ENCODE peak calls at places on chromosomes 4 and X, in seven cellular contexts. A, B, Z, R, F, D and L are unnamed samples. For H3K4me1, the result is how much of the 10 kb centered on the place peaks cover.

GRCh38 chr4:153781717-153782416 is 7.0 kb downstream of the SFRP2 start:
- DNase-seq in B (peak), Z (peak), F (no peak), D (no peak), R (no peak), A (no peak), L (no peak)

GRCh38 chr4:169159614-169160013 is 111.1 kb downstream of the SH3RF1 start:
- DNase-seq in F (no peak), B (peak), Z (peak), R (no peak), D (no peak), A (no peak), L (no peak)

GRCh38 chr4:16914208-16914607 is 15.8 kb upstream of the LDB2 start:
- DNase-seq in B (peak), R (no peak), D (no peak), Z (peak), F (no peak), A (no peak), L (no peak)

GRCh38 chr4:5899881-5900280 is 7.0 kb upstream of the CRMP1 start:
- DNase-seq in R (no peak), D (no peak), B (no peak), Z (no peak), F (peak), A (no peak), L (no peak)

GRCh38 chr4:89838005-89838404 is 1.0 kb upstream of the SNCA start:
- DNase-seq in D (no peak), A (no peak), F (no peak), B (peak), R (no peak), Z (no peak), L (no peak)

GRCh38 chr4:188680667-188681063 is 541.4 kb downstream of the TRIML1 start:
- DNase-seq in D (no peak), Z (no peak), F (no peak), B (no peak), R (no peak), A (no peak), L (no peak)

GRCh38 chr4:86961605-86962295 is 26.9 kb downstream of the AFF1 start:
- DNase-seq in B (peak), D (no peak), A (no peak), F (no peak), R (peak), Z (peak), L (no peak)

GRCh38 chr4:109631709-109632108 is 71.5 kb downstream of the CASP6 start:
- DNase-seq in B (no peak), F (no peak), Z (peak), R (no peak), D (peak), A (no peak), L (peak)

GRCh38 chrX:24153175-24153795 is 3.8 kb downstream of the ZFX start:
- DNase-seq in Z (no peak), R (no peak), B (no peak), D (no peak), A (no peak), F (no peak), L (no peak)

GRCh38 chrX:82333575-82333974 is 1131.7 kb downstream of the SH3BGRL start:
- DNase-seq in F (no peak), D (no peak), B (no peak), Z (no peak), A (no peak), R (no peak), L (no peak)

GRCh38 chrX:41917517-41917916 is 5.8 kb downstream of the CASK start:
- DNase-seq in B (no peak), A (no peak), D (no peak), Z (no peak), F (no peak), R (no peak), L (no peak)

GRCh38 chr4:89737888-89738287 is 99.1 kb downstream of the SNCA start:
- DNase-seq in Z (no peak), R (peak), B (peak), F (no peak), A (no peak), D (no peak), L (no peak)

GRCh38 chrX:103792916-103793540 is 16.4 kb downstream of the PLP1 start:
- DNase-seq in F (no peak), A (no peak), D (no peak), R (no peak), Z (peak), B (peak), L (no peak)

GRCh38 chrX:1582686-1583437 is 8.5 kb upstream of the AKAP17A start:
- DNase-seq in D (no peak), F (no peak), B (peak), Z (no peak), R (no peak), A (peak), L (no peak)

GRCh38 chrX:126165721-126166401 is at the start of gene DCAF12L2:
- DNase-seq in D (peak), A (no peak), R (no peak), B (no peak), F (no peak), Z (no peak), L (peak)

GRCh38 chr4:2995546-2996265 is 32.3 kb downstream of the GRK4 start:
- DNase-seq in D (no peak), A (no peak), Z (no peak), F (no peak), B (peak), R (no peak), L (no peak)

GRCh38 chrX:65034292-65034640 is 58.0 kb upstream of the ZC4H2 start:
- DNase-seq in F (no peak), B (no peak), A (no peak), Z (no peak), R (no peak), D (no peak), L (no peak)

GRCh38 chr4:80608285-80608980 is 272.9 kb downstream of the CFAP299 start:
- DNase-seq in D (no peak), Z (peak), B (peak), F (no peak), A (no peak), R (no peak), L (no peak)

GRCh38 chr4:107711831-107712230 is 8.2 kb downstream of the PAPSS1 start:
- DNase-seq in F (no peak), B (no peak), A (no peak), Z (no peak), R (no peak), D (no peak), L (no peak)

GRCh38 chr4:107709916-107710315 is 10.1 kb downstream of the PAPSS1 start:
- DNase-seq in A (no peak), D (no peak), F (no peak), R (no peak), B (peak), Z (peak), L (no peak)

GRCh38 chr4:107710493-107711459 is 9.3 kb downstream of the PAPSS1 start:
- DNase-seq in A (no peak), R (no peak), D (no peak), B (no peak), Z (no peak), F (no peak), L (no peak)

GRCh38 chr4:107705742-107706556 is 14.1 kb downstream of the PAPSS1 start:
- DNase-seq in A (no peak), F (no peak), R (no peak), D (no peak), Z (no peak), B (no peak), L (no peak)

DNA sequence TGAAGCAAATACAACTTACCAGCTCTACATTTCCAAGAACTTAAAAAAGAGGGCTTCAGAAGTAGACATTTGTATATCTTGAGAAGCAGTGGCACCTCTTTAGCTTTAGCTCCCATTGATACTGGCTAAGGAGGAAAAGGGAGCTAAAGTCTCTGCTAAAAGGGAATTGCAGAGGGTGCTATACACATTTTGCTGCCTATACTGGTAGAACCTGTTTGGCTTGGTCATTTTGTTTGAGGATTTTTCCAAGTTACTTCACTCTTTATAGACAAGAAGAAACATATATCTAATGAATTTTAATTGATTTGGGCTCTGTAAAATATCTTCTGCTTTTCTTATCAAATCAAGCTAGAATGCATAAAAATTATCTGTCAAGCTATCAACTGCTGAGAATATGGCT is 11.8 kb downstream of the PAPSS1 start:
- DNase-seq in A (no peak), R (no peak), D (no peak), Z (no peak), B (no peak), F (no peak), L (no peak)
- H3K27ac ChIP-seq in A (no peak), R (no peak), D (no peak), Z (no peak), B (no peak), F (no peak), L (no peak)

DNA sequence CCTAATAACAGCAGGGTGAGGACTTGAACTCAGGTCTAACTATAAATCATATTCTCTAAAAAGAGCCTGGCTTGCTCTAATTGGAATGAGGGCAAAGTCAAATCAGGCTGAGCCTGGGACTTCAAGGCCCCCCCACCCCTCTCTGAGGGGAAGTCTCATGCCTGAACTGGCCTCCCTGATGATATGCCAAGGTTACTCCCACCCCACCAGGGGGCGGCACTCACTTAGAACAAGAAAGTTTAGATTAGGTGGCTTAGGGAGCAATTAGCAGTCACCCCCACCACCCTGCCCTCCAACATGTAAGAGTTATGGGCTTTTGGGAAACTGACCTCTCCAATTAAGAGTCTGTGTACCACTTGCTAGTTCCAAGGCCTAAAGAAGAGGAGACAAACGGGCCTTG is 2.7 kb downstream of the FOXO4 start:
- DNase-seq in F (peak), B (peak), Z (peak), R (peak), D (peak), A (no peak), L (peak)
- H3K4me1 ChIP-seq in F (under half), B (under half), Z (under half), R (under half), D (under half), A (under half), L (under half)

GRCh38 chr4:26330186-26330787 is 9.5 kb downstream of the RBPJ start:
- DNase-seq in D (no peak), F (no peak), A (no peak), B (peak), R (no peak), Z (peak), L (no peak)

GRCh38 chr4:26334366-26334765 is 13.6 kb downstream of the RBPJ start:
- DNase-seq in R (no peak), A (no peak), D (no peak), B (no peak), F (no peak), Z (no peak), L (no peak)

GRCh38 chr4:26331380-26331945 is 10.6 kb downstream of the RBPJ start:
- DNase-seq in Z (no peak), D (no peak), B (no peak), A (no peak), F (no peak), R (no peak), L (no peak)

GRCh38 chr4:26326791-26327190 is 6.0 kb downstream of the RBPJ start:
- DNase-seq in F (no peak), B (peak), A (no peak), Z (peak), R (no peak), D (no peak), L (no peak)

GRCh38 chr4:26330946-26331345 is 10.1 kb downstream of the RBPJ start:
- DNase-seq in F (no peak), A (no peak), Z (no peak), D (no peak), R (no peak), B (peak), L (no peak)
- H3K27ac ChIP-seq in F (no peak), A (no peak), Z (no peak), D (no peak), R (no peak), B (no peak), L (no peak)

DNA sequence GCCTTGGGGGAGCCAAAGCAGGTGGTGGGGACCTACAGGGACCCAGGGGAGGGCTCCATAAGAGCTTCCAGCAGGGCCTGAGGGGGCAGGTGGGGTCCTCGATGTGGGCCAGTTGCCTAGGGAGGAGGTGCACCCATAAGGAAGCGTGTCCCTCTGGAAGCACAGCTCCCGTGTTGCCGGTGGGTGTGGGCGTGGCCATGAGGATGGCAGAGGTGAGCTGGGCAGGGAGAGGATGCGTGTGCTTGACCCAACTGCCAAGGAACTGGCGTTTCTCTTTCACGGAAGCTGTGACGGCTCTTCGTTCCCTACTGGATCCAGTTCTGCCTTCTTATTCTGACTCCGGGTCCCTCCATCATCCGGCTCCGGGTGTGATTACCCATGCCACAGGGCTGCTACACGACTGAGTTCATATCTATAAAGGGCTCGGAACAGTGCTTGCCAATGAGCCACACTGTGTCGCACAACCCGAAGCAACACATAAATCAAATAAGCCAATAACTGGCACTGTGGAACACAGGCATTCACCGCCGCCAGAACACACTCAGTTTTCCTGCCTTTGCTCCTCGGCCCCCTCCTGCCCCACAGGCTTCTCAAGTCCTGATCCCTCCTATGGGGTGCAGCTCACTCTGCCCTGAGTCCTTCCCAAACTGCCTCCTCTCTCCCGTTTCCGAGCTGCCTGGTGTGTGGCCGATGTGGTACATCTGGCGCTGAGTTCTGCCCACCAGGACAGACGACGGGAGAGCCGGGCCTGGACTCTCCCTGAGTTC is 35.5 kb downstream of the RNF212 start:
- DNase-seq in Z (no peak), A (no peak), B (no peak), F (no peak), R (peak), D (no peak), L (no peak)
- H3K4me1 ChIP-seq in Z (under half), A (under half), B (under half), F (under half), R (under half), D (under half), L (under half)

GRCh38 chr4:184343400-184344177 is 125.9 kb upstream of the ENPP6 start:
- DNase-seq in B (peak), F (peak), A (peak), R (peak), D (peak), Z (peak), L (peak)
- H3K27ac ChIP-seq in B (no peak), F (peak), A (peak), R (peak), D (peak), Z (peak), L (peak)

GRCh38 chr4:78780093-78780492 is 3.9 kb downstream of the BMP2K start:
- DNase-seq in F (no peak), D (no peak), A (no peak), R (no peak), Z (no peak), B (no peak), L (no peak)
- H3K4me1 ChIP-seq in F (under half), D (under half), A (half or more), R (under half), Z (under half), B (under half), L (under half)

GRCh38 chrX:84748965-84749656 is 246.9 kb upstream of the HDX start:
- DNase-seq in D (no peak), Z (no peak), B (no peak), R (no peak), F (no peak), A (no peak), L (no peak)

GRCh38 chrX:84747516-84747915 is 245.3 kb upstream of the HDX start:
- DNase-seq in A (no peak), R (no peak), F (no peak), Z (no peak), D (no peak), B (no peak), L (no peak)
- H3K27ac ChIP-seq in A (no peak), R (no peak), F (no peak), Z (no peak), D (no peak), B (no peak), L (no peak)

GRCh38 chr4:152529880-152530279 is 6.0 kb downstream of the FBXW7 start:
- DNase-seq in Z (no peak), R (no peak), A (no peak), D (no peak), B (no peak), F (no peak), L (no peak)
- H3K4me1 ChIP-seq in Z (under half), R (under half), A (under half), D (under half), B (under half), F (under half), L (under half)

DNA sequence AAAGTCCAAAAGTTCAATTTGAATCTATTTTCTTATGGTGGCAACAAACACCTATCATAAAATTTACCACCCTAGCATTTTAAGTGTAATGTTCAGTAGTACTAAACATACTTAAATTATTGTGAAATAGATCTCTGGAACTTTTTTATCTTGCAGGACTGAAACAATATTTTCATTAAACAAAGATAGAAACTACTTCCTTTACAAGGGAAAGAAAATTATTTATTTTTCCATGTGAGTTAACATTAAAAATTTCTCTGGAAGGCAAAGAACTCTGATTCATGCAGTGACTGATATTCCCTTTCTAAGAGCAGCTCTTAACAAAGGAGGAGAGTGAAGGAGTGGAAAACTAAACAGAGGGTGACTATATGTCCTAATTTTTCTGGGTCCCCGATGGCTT is 40.2 kb downstream of the ADH7 start:
- DNase-seq in R (no peak), B (peak), F (no peak), Z (peak), D (no peak), A (no peak), L (no peak)
- H3K27ac ChIP-seq in R (peak), B (peak), F (peak), Z (peak), D (peak), A (peak), L (peak)

GRCh38 chr4:73224886-73225285 is 33.7 kb downstream of the ANKRD17 start:
- DNase-seq in R (no peak), Z (no peak), D (no peak), B (no peak), A (no peak), F (no peak), L (no peak)
- H3K4me1 ChIP-seq in R (under half), Z (under half), D (under half), B (under half), A (under half), F (under half), L (under half)